ENCODE peak calls at places on chromosomes 6 and 20, in four cellular contexts. One of them, this sample, is unnamed.

GRCh38 chr6:22147983-22148797 is 148.6 kb downstream of the PRL start:
- DNase-seq in stimulated activated naive CD8-positive, alpha-beta T cell treated with anti-CD3 and anti-CD28 coated beads, Interleukin-15, Interleukin-2, amounts not matched to agents 100 U/mL and 50 U/mL, for 24 hours: no peak
- DNase-seq in Calu3: peak; percentile 70
- DNase-seq in activated T-helper 1 cell treated with anti-CD3 and anti-CD28 coated beads, Interleukin-2, amount 50 U/mL, for 16 hours: no peak
- DNase-seq in this sample: peak; percentile 59

GRCh38 chr20:34290471-34290870 is 12.7 kb downstream of the AHCY start:
- DNase-seq in stimulated activated naive CD8-positive, alpha-beta T cell treated with anti-CD3 and anti-CD28 coated beads, Interleukin-15, Interleukin-2, amounts not matched to agents 100 U/mL and 50 U/mL, for 24 hours: no peak
- DNase-seq in Calu3: no peak
- DNase-seq in activated T-helper 1 cell treated with anti-CD3 and anti-CD28 coated beads, Interleukin-2, amount 50 U/mL, for 16 hours: no peak
- DNase-seq in this sample: no peak

GRCh38 chr20:44074252-44075151 is 112.5 kb downstream of the JPH2 start:
- DNase-seq in stimulated activated naive CD8-positive, alpha-beta T cell treated with anti-CD3 and anti-CD28 coated beads, Interleukin-15, Interleukin-2, amounts not matched to agents 100 U/mL and 50 U/mL, for 24 hours: no peak
- DNase-seq in Calu3: no peak
- DNase-seq in activated T-helper 1 cell treated with anti-CD3 and anti-CD28 coated beads, Interleukin-2, amount 50 U/mL, for 16 hours: no peak
- DNase-seq in this sample: peak; percentile 62

GRCh38 chr6:33298773-33299236 is at the start of gene RGL2:
- DNase-seq in stimulated activated naive CD8-positive, alpha-beta T cell treated with anti-CD3 and anti-CD28 coated beads, Interleukin-15, Interleukin-2, amounts not matched to agents 100 U/mL and 50 U/mL, for 24 hours: peak; percentile 74
- DNase-seq in Calu3: peak; percentile 79
- DNase-seq in activated T-helper 1 cell treated with anti-CD3 and anti-CD28 coated beads, Interleukin-2, amount 50 U/mL, for 16 hours: peak; percentile 50
- DNase-seq in this sample: no peak

GRCh38 chr6:142155895-142156757 is 9.1 kb downstream of the VTA1 start:
- DNase-seq in stimulated activated naive CD8-positive, alpha-beta T cell treated with anti-CD3 and anti-CD28 coated beads, Interleukin-15, Interleukin-2, amounts not matched to agents 100 U/mL and 50 U/mL, for 24 hours: no peak
- DNase-seq in Calu3: no peak
- DNase-seq in activated T-helper 1 cell treated with anti-CD3 and anti-CD28 coated beads, Interleukin-2, amount 50 U/mL, for 16 hours: no peak
- DNase-seq in this sample: peak; percentile 41

GRCh38 chr20:8536219-8536618 is 404.2 kb downstream of the PLCB1 start:
- DNase-seq in stimulated activated naive CD8-positive, alpha-beta T cell treated with anti-CD3 and anti-CD28 coated beads, Interleukin-15, Interleukin-2, amounts not matched to agents 100 U/mL and 50 U/mL, for 24 hours: no peak
- DNase-seq in Calu3: no peak
- DNase-seq in activated T-helper 1 cell treated with anti-CD3 and anti-CD28 coated beads, Interleukin-2, amount 50 U/mL, for 16 hours: no peak
- DNase-seq in this sample: no peak

GRCh38 chr20:40942015-40942414 is 86.6 kb upstream of the TOP1 start:
- DNase-seq in stimulated activated naive CD8-positive, alpha-beta T cell treated with anti-CD3 and anti-CD28 coated beads, Interleukin-15, Interleukin-2, amounts not matched to agents 100 U/mL and 50 U/mL, for 24 hours: no peak
- DNase-seq in Calu3: no peak
- DNase-seq in activated T-helper 1 cell treated with anti-CD3 and anti-CD28 coated beads, Interleukin-2, amount 50 U/mL, for 16 hours: no peak
- DNase-seq in this sample: no peak

GRCh38 chr6:151765444-151765886 is 42.0 kb upstream of the ESR1 start:
- DNase-seq in stimulated activated naive CD8-positive, alpha-beta T cell treated with anti-CD3 and anti-CD28 coated beads, Interleukin-15, Interleukin-2, amounts not matched to agents 100 U/mL and 50 U/mL, for 24 hours: peak; percentile 32
- DNase-seq in Calu3: peak; percentile 50
- DNase-seq in activated T-helper 1 cell treated with anti-CD3 and anti-CD28 coated beads, Interleukin-2, amount 50 U/mL, for 16 hours: no peak
- DNase-seq in this sample: peak; percentile 59

GRCh38 chr6:136290406-136291010 is 862 bp upstream of the BCLAF1 start:
- DNase-seq in stimulated activated naive CD8-positive, alpha-beta T cell treated with anti-CD3 and anti-CD28 coated beads, Interleukin-15, Interleukin-2, amounts not matched to agents 100 U/mL and 50 U/mL, for 24 hours: peak; percentile 72
- DNase-seq in Calu3: peak; percentile 35
- DNase-seq in activated T-helper 1 cell treated with anti-CD3 and anti-CD28 coated beads, Interleukin-2, amount 50 U/mL, for 16 hours: peak; percentile 61
- DNase-seq in this sample: no peak

GRCh38 chr6:16737389-16737788 is 23.9 kb downstream of the ATXN1 start:
- DNase-seq in stimulated activated naive CD8-positive, alpha-beta T cell treated with anti-CD3 and anti-CD28 coated beads, Interleukin-15, Interleukin-2, amounts not matched to agents 100 U/mL and 50 U/mL, for 24 hours: no peak
- DNase-seq in Calu3: no peak
- DNase-seq in activated T-helper 1 cell treated with anti-CD3 and anti-CD28 coated beads, Interleukin-2, amount 50 U/mL, for 16 hours: no peak
- DNase-seq in this sample: no peak

GRCh38 chr20:8487715-8488114 is 355.6 kb downstream of the PLCB1 start:
- DNase-seq in stimulated activated naive CD8-positive, alpha-beta T cell treated with anti-CD3 and anti-CD28 coated beads, Interleukin-15, Interleukin-2, amounts not matched to agents 100 U/mL and 50 U/mL, for 24 hours: no peak
- DNase-seq in Calu3: no peak
- DNase-seq in activated T-helper 1 cell treated with anti-CD3 and anti-CD28 coated beads, Interleukin-2, amount 50 U/mL, for 16 hours: no peak
- DNase-seq in this sample: no peak

GRCh38 chr6:24924956-24925355 is 10.8 kb downstream of the RIPOR2 start:
- DNase-seq in stimulated activated naive CD8-positive, alpha-beta T cell treated with anti-CD3 and anti-CD28 coated beads, Interleukin-15, Interleukin-2, amounts not matched to agents 100 U/mL and 50 U/mL, for 24 hours: no peak
- DNase-seq in Calu3: no peak
- DNase-seq in activated T-helper 1 cell treated with anti-CD3 and anti-CD28 coated beads, Interleukin-2, amount 50 U/mL, for 16 hours: no peak
- DNase-seq in this sample: no peak

GRCh38 chr6:39451831-39452230 is 129.3 kb upstream of the KCNK16 start:
- DNase-seq in stimulated activated naive CD8-positive, alpha-beta T cell treated with anti-CD3 and anti-CD28 coated beads, Interleukin-15, Interleukin-2, amounts not matched to agents 100 U/mL and 50 U/mL, for 24 hours: peak; percentile 11
- DNase-seq in Calu3: no peak
- DNase-seq in activated T-helper 1 cell treated with anti-CD3 and anti-CD28 coated beads, Interleukin-2, amount 50 U/mL, for 16 hours: no peak
- DNase-seq in this sample: no peak

GRCh38 chr20:17568972-17569471 is 853 bp upstream of the DSTN start:
- DNase-seq in stimulated activated naive CD8-positive, alpha-beta T cell treated with anti-CD3 and anti-CD28 coated beads, Interleukin-15, Interleukin-2, amounts not matched to agents 100 U/mL and 50 U/mL, for 24 hours: peak; percentile 35
- DNase-seq in Calu3: peak; percentile 71
- DNase-seq in activated T-helper 1 cell treated with anti-CD3 and anti-CD28 coated beads, Interleukin-2, amount 50 U/mL, for 16 hours: no peak
- DNase-seq in this sample: peak; percentile 99

GRCh38 chr20:21702553-21703467 is 2.7 kb upstream of the PAX1 start:
- DNase-seq in stimulated activated naive CD8-positive, alpha-beta T cell treated with anti-CD3 and anti-CD28 coated beads, Interleukin-15, Interleukin-2, amounts not matched to agents 100 U/mL and 50 U/mL, for 24 hours: peak; percentile 67
- DNase-seq in Calu3: no peak
- DNase-seq in activated T-helper 1 cell treated with anti-CD3 and anti-CD28 coated beads, Interleukin-2, amount 50 U/mL, for 16 hours: no peak
- DNase-seq in this sample: no peak

GRCh38 chr20:44033873-44034272 is 119.2 kb downstream of the TOX2 start:
- DNase-seq in stimulated activated naive CD8-positive, alpha-beta T cell treated with anti-CD3 and anti-CD28 coated beads, Interleukin-15, Interleukin-2, amounts not matched to agents 100 U/mL and 50 U/mL, for 24 hours: peak; percentile 1
- DNase-seq in Calu3: no peak
- DNase-seq in activated T-helper 1 cell treated with anti-CD3 and anti-CD28 coated beads, Interleukin-2, amount 50 U/mL, for 16 hours: no peak
- DNase-seq in this sample: no peak

GRCh38 chr20:36572701-36573102 is 695 bp upstream of the TGIF2 start:
- DNase-seq in stimulated activated naive CD8-positive, alpha-beta T cell treated with anti-CD3 and anti-CD28 coated beads, Interleukin-15, Interleukin-2, amounts not matched to agents 100 U/mL and 50 U/mL, for 24 hours: peak; percentile 71
- DNase-seq in Calu3: peak; percentile 48
- DNase-seq in activated T-helper 1 cell treated with anti-CD3 and anti-CD28 coated beads, Interleukin-2, amount 50 U/mL, for 16 hours: peak; percentile 22
- DNase-seq in this sample: no peak

GRCh38 chr6:166910601-166911000 is 45.7 kb downstream of the RNASET2 start:
- DNase-seq in stimulated activated naive CD8-positive, alpha-beta T cell treated with anti-CD3 and anti-CD28 coated beads, Interleukin-15, Interleukin-2, amounts not matched to agents 100 U/mL and 50 U/mL, for 24 hours: no peak
- DNase-seq in Calu3: no peak
- DNase-seq in activated T-helper 1 cell treated with anti-CD3 and anti-CD28 coated beads, Interleukin-2, amount 50 U/mL, for 16 hours: no peak
- DNase-seq in this sample: no peak

GRCh38 chr20:36439731-36440072 is 101.6 kb upstream of the MYL9 start:
- DNase-seq in stimulated activated naive CD8-positive, alpha-beta T cell treated with anti-CD3 and anti-CD28 coated beads, Interleukin-15, Interleukin-2, amounts not matched to agents 100 U/mL and 50 U/mL, for 24 hours: no peak
- DNase-seq in Calu3: no peak
- DNase-seq in activated T-helper 1 cell treated with anti-CD3 and anti-CD28 coated beads, Interleukin-2, amount 50 U/mL, for 16 hours: no peak
- DNase-seq in this sample: no peak

GRCh38 chr6:13429406-13429753 is 58.0 kb downstream of the GFOD1 start:
- DNase-seq in stimulated activated naive CD8-positive, alpha-beta T cell treated with anti-CD3 and anti-CD28 coated beads, Interleukin-15, Interleukin-2, amounts not matched to agents 100 U/mL and 50 U/mL, for 24 hours: no peak
- DNase-seq in Calu3: no peak
- DNase-seq in activated T-helper 1 cell treated with anti-CD3 and anti-CD28 coated beads, Interleukin-2, amount 50 U/mL, for 16 hours: no peak
- DNase-seq in this sample: no peak

GRCh38 chr20:46371656-46372055 is 34.8 kb downstream of the ELMO2 start:
- DNase-seq in stimulated activated naive CD8-positive, alpha-beta T cell treated with anti-CD3 and anti-CD28 coated beads, Interleukin-15, Interleukin-2, amounts not matched to agents 100 U/mL and 50 U/mL, for 24 hours: no peak
- DNase-seq in Calu3: no peak
- DNase-seq in activated T-helper 1 cell treated with anti-CD3 and anti-CD28 coated beads, Interleukin-2, amount 50 U/mL, for 16 hours: no peak
- DNase-seq in this sample: no peak

GRCh38 chr6:26299286-26300042 is 65.5 kb upstream of the BTN3A2 start:
- DNase-seq in stimulated activated naive CD8-positive, alpha-beta T cell treated with anti-CD3 and anti-CD28 coated beads, Interleukin-15, Interleukin-2, amounts not matched to agents 100 U/mL and 50 U/mL, for 24 hours: no peak
- DNase-seq in Calu3: no peak
- DNase-seq in activated T-helper 1 cell treated with anti-CD3 and anti-CD28 coated beads, Interleukin-2, amount 50 U/mL, for 16 hours: no peak
- DNase-seq in this sample: no peak

GRCh38 chr6:19536838-19537237 is 300.3 kb upstream of the ID4 start:
- DNase-seq in stimulated activated naive CD8-positive, alpha-beta T cell treated with anti-CD3 and anti-CD28 coated beads, Interleukin-15, Interleukin-2, amounts not matched to agents 100 U/mL and 50 U/mL, for 24 hours: no peak
- DNase-seq in Calu3: no peak
- DNase-seq in activated T-helper 1 cell treated with anti-CD3 and anti-CD28 coated beads, Interleukin-2, amount 50 U/mL, for 16 hours: no peak
- DNase-seq in this sample: no peak

GRCh38 chr6:163659807-163660206 is 245.3 kb downstream of the QKI start:
- DNase-seq in stimulated activated naive CD8-positive, alpha-beta T cell treated with anti-CD3 and anti-CD28 coated beads, Interleukin-15, Interleukin-2, amounts not matched to agents 100 U/mL and 50 U/mL, for 24 hours: no peak
- DNase-seq in Calu3: no peak
- DNase-seq in activated T-helper 1 cell treated with anti-CD3 and anti-CD28 coated beads, Interleukin-2, amount 50 U/mL, for 16 hours: no peak
- DNase-seq in this sample: no peak

GRCh38 chr6:166553563-166554271 is 32.8 kb downstream of the RAMACL start:
- DNase-seq in stimulated activated naive CD8-positive, alpha-beta T cell treated with anti-CD3 and anti-CD28 coated beads, Interleukin-15, Interleukin-2, amounts not matched to agents 100 U/mL and 50 U/mL, for 24 hours: no peak
- DNase-seq in Calu3: no peak
- DNase-seq in activated T-helper 1 cell treated with anti-CD3 and anti-CD28 coated beads, Interleukin-2, amount 50 U/mL, for 16 hours: no peak
- DNase-seq in this sample: no peak

GRCh38 chr6:117536317-117536716 is 53.8 kb downstream of the DCBLD1 start:
- DNase-seq in stimulated activated naive CD8-positive, alpha-beta T cell treated with anti-CD3 and anti-CD28 coated beads, Interleukin-15, Interleukin-2, amounts not matched to agents 100 U/mL and 50 U/mL, for 24 hours: no peak
- DNase-seq in Calu3: no peak
- DNase-seq in activated T-helper 1 cell treated with anti-CD3 and anti-CD28 coated beads, Interleukin-2, amount 50 U/mL, for 16 hours: no peak
- DNase-seq in this sample: no peak

This sample was measured in Caki2.